ENCODE peak calls at places on chromosome 9, in ten cellular contexts. N, K, B, R, V, T, M, F, C and L are unnamed samples.

GRCh38 chr9:131546336-131547084 is 1.2 kb downstream of the PRRT1B start:
- DNase-seq in N (no peak), K (no peak), B (no peak), R (peak), V (peak), T (no peak), M (peak), F (no peak), C (peak), L (no peak)

GRCh38 chr9:24257726-24258125 is 288.0 kb downstream of the IZUMO3 start:
- DNase-seq in N (no peak), K (no peak), B (no peak), R (no peak), V (no peak), T (no peak), M (no peak), F (no peak), C (no peak), L (no peak)

GRCh38 chr9:69324549-69325401 is at the start of gene ENTREP1:
- DNase-seq in N (peak), K (peak), B (peak), R (peak), V (no peak), T (peak), M (peak), F (peak), C (peak), L (peak)

GRCh38 chr9:3578786-3579185 is 53.0 kb upstream of the RFX3 start:
- DNase-seq in N (no peak), K (no peak), B (no peak), R (no peak), V (no peak), T (no peak), M (no peak), F (no peak), C (no peak), L (no peak)

GRCh38 chr9:116550728-116551436 is 136.2 kb upstream of the TRIM32 start:
- DNase-seq in N (no peak), K (no peak), B (no peak), R (no peak), V (no peak), T (no peak), M (no peak), F (no peak), C (no peak), L (no peak)

GRCh38 chr9:22238809-22239684 is 207.6 kb upstream of the DMRTA1 start:
- DNase-seq in N (peak), K (peak), B (no peak), R (peak), V (peak), T (no peak), M (peak), F (no peak), C (no peak), L (no peak)

GRCh38 chr9:35972093-35972492 is 14.1 kb upstream of the OR2S2 start:
- DNase-seq in N (no peak), K (no peak), B (no peak), R (no peak), V (no peak), T (peak), M (no peak), F (no peak), C (no peak), L (no peak)

GRCh38 chr9:137705443-137705863 is 86.6 kb downstream of the EHMT1 start:
- DNase-seq in N (no peak), K (no peak), B (no peak), R (no peak), V (no peak), T (no peak), M (no peak), F (no peak), C (no peak), L (no peak)

GRCh38 chr9:130780865-130781504 is 54.1 kb upstream of the ABL1 start:
- DNase-seq in N (peak), K (no peak), B (peak), R (peak), V (no peak), T (no peak), M (no peak), F (peak), C (no peak), L (peak)

GRCh38 chr9:137521405-137521985 is 28.7 kb downstream of the PNPLA7 start:
- DNase-seq in N (peak), K (no peak), B (no peak), R (no peak), V (no peak), T (no peak), M (no peak), F (no peak), C (no peak), L (no peak)

GRCh38 chr9:120928720-120929389 is 2.3 kb upstream of the TRAF1 start:
- DNase-seq in N (peak), K (no peak), B (peak), R (peak), V (peak), T (peak), M (peak), F (peak), C (peak), L (peak)

GRCh38 chr9:2764371-2764770 is 47.1 kb downstream of the KCNV2 start:
- DNase-seq in N (no peak), K (no peak), B (no peak), R (no peak), V (no peak), T (no peak), M (no peak), F (no peak), C (no peak), L (no peak)

GRCh38 chr9:130433168-130433946 is 11.4 kb upstream of the ASS1 start:
- DNase-seq in N (peak), K (no peak), B (no peak), R (peak), V (no peak), T (peak), M (peak), F (peak), C (no peak), L (no peak)

GRCh38 chr9:88694625-88695024 is 159.6 kb downstream of the NXNL2 start:
- DNase-seq in N (no peak), K (no peak), B (no peak), R (no peak), V (no peak), T (no peak), M (no peak), F (no peak), C (no peak), L (no peak)

GRCh38 chr9:80061096-80061495 is 489.3 kb downstream of the TLE4 start:
- DNase-seq in N (no peak), K (no peak), B (no peak), R (no peak), V (no peak), T (no peak), M (no peak), F (no peak), C (no peak), L (no peak)

GRCh38 chr9:36023260-36024048 is 13.3 kb upstream of the RECK start:
- DNase-seq in N (peak), K (peak), B (no peak), R (peak), V (peak), T (peak), M (peak), F (peak), C (peak), L (peak)

GRCh38 chr9:3027260-3027659 is 183.4 kb upstream of the PUM3 start:
- DNase-seq in N (no peak), K (no peak), B (no peak), R (no peak), V (no peak), T (no peak), M (no peak), F (no peak), C (no peak), L (no peak)

GRCh38 chr9:3480353-3480655 is 45.5 kb downstream of the RFX3 start:
- DNase-seq in N (no peak), K (no peak), B (no peak), R (no peak), V (no peak), T (no peak), M (no peak), F (no peak), C (no peak), L (no peak)

DNA sequence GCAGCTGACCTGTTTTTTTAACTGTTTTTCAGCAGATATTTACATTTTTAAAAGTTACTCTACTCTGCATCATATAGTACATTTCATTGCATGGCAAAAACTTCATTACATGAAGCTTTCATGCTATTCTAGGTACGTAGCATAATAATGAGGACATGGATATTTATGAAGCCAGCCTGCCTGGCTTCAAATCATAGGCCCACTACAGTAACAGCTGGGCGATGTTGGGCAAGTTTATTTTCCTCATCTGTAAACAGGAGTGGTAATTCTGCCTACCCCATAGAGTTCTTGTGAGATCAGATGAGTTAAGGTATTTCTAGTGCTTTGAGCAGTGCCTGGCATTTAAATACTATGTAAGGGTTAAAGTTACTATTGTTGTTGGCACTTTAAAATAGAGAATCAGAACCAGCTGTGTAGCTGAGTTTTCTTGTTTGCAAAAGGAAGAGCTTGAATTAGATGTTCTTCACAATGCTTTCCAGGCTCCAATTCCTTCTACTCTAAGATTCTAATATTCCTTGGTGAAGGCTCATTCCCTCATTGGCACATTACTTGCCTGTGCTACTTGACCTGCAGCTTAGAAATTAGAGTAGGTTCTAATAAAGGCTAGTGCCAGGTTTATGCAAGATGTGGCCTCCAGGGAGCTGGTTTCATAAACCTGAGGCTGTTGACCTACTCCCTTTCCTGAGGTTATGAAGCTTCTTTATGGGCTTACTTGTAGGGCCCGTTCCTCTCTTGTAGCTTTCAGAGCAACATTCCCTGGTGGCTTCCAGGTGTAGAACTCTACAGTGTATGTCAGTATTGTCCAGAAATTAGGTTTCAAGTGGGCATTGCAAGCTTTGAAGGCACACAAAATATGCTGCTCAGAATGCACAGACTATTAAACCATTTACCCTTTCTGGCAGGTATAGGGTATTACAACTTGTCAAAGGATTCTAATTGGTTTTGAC is 14.5 kb downstream of the ANP32B start:
- DNase-seq in N (no peak), K (no peak), B (no peak), R (no peak), V (no peak), T (no peak), M (peak), F (no peak), C (no peak), L (no peak)
- H3K4me3 ChIP-seq in N (no peak), K (no peak), B (no peak), R (no peak), V (no peak), T (no peak), M (no peak), F (no peak), C (no peak), L (no peak)

DNA sequence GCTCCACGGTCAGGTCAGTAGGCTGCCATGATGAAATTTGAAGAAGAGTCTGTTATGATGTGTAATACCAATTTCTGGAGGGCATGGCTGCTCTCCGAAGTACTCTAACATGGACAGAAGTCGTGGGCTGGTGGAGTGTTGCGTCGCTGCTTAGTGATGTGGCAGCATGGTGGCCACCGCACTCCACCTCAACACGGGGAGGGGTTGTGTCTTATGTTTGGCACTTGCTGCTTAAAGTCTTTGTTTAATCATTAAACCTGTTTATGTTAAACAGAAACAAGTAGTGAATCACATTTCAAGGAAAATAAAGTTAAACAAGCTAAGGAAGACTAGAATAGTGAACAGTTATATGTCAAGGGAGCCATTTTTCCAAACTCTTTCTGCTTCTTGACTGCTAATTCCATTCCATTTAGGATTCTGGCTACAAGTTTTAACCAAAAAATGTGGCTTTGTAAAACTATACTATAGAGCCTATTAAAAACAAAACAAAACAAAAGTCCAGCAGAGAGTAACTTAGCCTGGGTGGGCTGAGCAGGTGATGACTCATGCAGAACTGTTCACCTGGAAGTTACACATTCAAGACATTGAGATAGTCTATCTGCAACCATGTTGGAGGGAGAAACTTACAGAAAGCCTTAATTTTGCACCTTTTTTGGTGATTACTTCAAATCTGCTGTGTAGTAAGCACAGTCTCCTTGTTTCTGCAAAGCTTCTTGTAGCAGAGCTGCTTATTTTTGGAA is 9.5 kb downstream of the HABP4 start:
- DNase-seq in N (no peak), K (no peak), B (no peak), R (no peak), V (no peak), T (no peak), M (no peak), F (no peak), C (no peak), L (no peak)
- TF ChIP-seq POLR2A in N (no peak), K (no peak), B (no peak), R (no peak), V (no peak), T (no peak), M (no peak), F (no peak), C (no peak), L (no peak)

GRCh38 chr9:95037789-95038521 is 279.6 kb downstream of the FANCC start:
- DNase-seq in N (no peak), K (no peak), B (no peak), R (no peak), V (no peak), T (no peak), M (no peak), F (no peak), C (no peak), L (no peak)
- H3K27ac ChIP-seq in N (peak), K (no peak), B (peak), R (peak), V (no peak), T (peak), M (no peak), F (no peak), C (peak), L (no peak)

GRCh38 chr9:38641985-38642864 is 21.8 kb upstream of the ANKRD18A start:
- DNase-seq in N (peak), K (peak), B (no peak), R (peak), V (peak), T (no peak), M (peak), F (no peak), C (peak), L (no peak)
- H3K4me3 ChIP-seq in N (no peak), K (no peak), B (no peak), R (no peak), V (no peak), T (no peak), M (no peak), F (no peak), C (no peak), L (no peak)

DNA sequence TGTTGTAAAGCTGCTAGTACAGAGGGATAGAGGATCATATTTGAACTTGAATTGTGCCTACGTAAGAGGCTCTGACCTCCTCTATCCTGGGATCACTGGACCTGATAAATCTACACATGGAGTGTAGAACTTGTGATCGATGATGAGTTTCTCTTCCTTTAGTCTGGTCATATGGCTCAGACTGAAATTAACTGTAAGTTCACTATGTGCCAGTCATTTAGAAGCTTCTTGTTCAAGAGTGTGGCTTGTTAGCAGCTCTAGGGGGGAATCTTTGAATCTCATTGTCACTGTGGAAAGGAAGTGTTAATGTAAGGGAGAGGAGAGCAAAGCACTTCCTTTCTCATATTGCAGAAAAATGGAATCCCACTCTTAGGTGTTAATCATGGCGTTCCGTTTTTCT is 12.1 kb downstream of the ZBTB34 start:
- DNase-seq in N (no peak), K (no peak), B (no peak), R (no peak), V (no peak), T (no peak), M (no peak), F (no peak), C (no peak), L (no peak)
- TF ChIP-seq POLR2A in N (no peak), K (no peak), B (no peak), R (no peak), V (no peak), T (no peak), M (no peak), F (no peak), C (no peak), L (no peak)

DNA sequence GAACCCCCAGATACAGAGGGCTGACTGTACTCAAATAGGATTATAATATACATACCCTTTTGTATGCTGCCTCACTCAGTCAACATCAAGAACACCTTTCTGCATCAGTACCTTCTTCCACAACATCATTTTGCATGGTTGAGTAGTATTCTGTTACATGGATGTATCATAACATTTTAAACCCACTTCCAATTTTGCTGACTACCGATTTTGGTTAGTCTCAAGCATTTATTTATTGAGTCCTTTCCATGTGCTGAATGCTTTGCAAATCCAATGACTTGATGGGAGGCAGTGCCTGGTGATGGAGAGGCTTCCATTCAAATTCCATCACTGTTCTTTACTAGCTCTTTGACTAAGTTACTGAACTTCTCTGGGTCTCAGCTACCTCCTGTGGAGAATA is 182.0 kb upstream of the KLF4 start:
- DNase-seq in N (no peak), K (no peak), B (no peak), R (no peak), V (no peak), T (no peak), M (no peak), F (no peak), C (no peak), L (no peak)
- H3K27ac ChIP-seq in N (no peak), K (no peak), B (no peak), R (no peak), V (no peak), T (no peak), M (no peak), F (no peak), C (no peak), L (no peak)

GRCh38 chr9:128180001-128180400 is 11.4 kb downstream of the CIZ1 start:
- DNase-seq in N (no peak), K (no peak), B (no peak), R (no peak), V (no peak), T (no peak), M (no peak), F (no peak), C (no peak), L (no peak)
- H3K4me3 ChIP-seq in N (no peak), K (no peak), B (no peak), R (no peak), V (no peak), T (no peak), M (no peak), F (no peak), C (no peak), L (no peak)

DNA sequence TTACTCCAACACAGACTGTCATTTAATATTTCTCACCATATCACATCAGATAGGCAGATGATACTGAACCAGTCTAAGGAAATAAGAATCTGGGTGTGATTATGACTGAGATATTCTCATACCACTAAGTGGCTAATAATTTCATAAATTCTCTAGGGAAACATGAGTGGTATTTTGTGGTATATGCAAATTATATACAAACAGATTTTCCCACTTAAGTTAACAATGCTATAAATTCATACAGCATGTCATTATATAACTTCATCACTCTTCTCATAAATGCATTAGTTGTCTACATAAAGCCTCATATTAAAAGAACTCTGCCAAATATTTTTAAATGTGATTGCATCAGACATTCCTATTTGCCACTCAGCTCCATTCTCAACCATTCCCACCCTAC is 226.6 kb downstream of the TLE1 start:
- DNase-seq in N (no peak), K (no peak), B (no peak), R (no peak), V (no peak), T (no peak), M (no peak), F (no peak), C (no peak), L (no peak)
- TF ChIP-seq POLR2A in N (no peak), K (no peak), B (no peak), R (no peak), V (no peak), T (no peak), M (no peak), F (no peak), C (no peak), L (no peak)